ENCODE peak calls at places on chromosomes 7 and 10, in eight cellular contexts. H is cardiac muscle cell, B is right lobe of liver, L is H1, E is breast epithelium, S is transverse colon, T is left ventricle myocardium inferior, M is kidney epithelial cell. I is an unnamed sample.

GRCh38 chr7:157830331-157830730 is 493.5 kb downstream of the DNAJB6 start:
- DNase-seq in H (no peak), B (no peak), L (no peak), E (no peak), S (no peak), T (no peak), M (no peak), I (no peak)

GRCh38 chr7:148318092-148318756 is 272.3 kb upstream of the C7orf33 start:
- DNase-seq in H (no peak), B (no peak), L (no peak), E (no peak), S (no peak), T (no peak), M (no peak), I (no peak)

GRCh38 chr10:44752451-44753441 is 158.4 kb upstream of the TMEM72 start:
- DNase-seq in H (no peak), B (no peak), L (no peak), E (no peak), S (no peak), T (no peak), M (peak; percentile 92), I (peak; percentile 97)

GRCh38 chr10:46541017-46541661 is 15.3 kb downstream of the GPRIN2 start:
- DNase-seq in H (peak; percentile 85), B (peak; percentile 66), L (peak; percentile 97), E (peak; percentile 55), S (peak; percentile 60), T (peak; percentile 37), M (no peak), I (no peak)

GRCh38 chr10:123154943-123155505 is 822 bp downstream of the BUB3 start:
- DNase-seq in H (peak; percentile 78), B (no peak), L (no peak), E (no peak), S (peak; percentile 52), T (no peak), M (no peak), I (peak; percentile 58)

GRCh38 chr7:72751978-72752377 is 76.0 kb downstream of the TYW1B start:
- DNase-seq in H (peak; percentile 38), B (no peak), L (peak; percentile 54), E (no peak), S (no peak), T (no peak), M (no peak), I (no peak)

GRCh38 chr10:22047812-22048211 is 44.3 kb upstream of the DNAJC1 start:
- DNase-seq in H (no peak), B (no peak), L (no peak), E (no peak), S (no peak), T (no peak), M (no peak), I (no peak)

GRCh38 chr7:100983451-100984187 is 14.3 kb downstream of the MUC12 start:
- DNase-seq in H (no peak), B (no peak), L (no peak), E (no peak), S (peak; percentile 68), T (no peak), M (peak; percentile 75), I (no peak)

GRCh38 chr7:25954395-25954794 is 197.6 kb upstream of the NFE2L3 start:
- DNase-seq in H (no peak), B (no peak), L (no peak), E (no peak), S (no peak), T (no peak), M (no peak), I (no peak)

GRCh38 chr10:80132299-80133139 is at the start of gene PLAC9:
- DNase-seq in H (peak; percentile 53), B (no peak), L (peak; percentile 70), E (no peak), S (no peak), T (peak; percentile 69), M (no peak), I (no peak)

GRCh38 chr10:29659770-29660097 is 25.0 kb upstream of the SVIL start:
- DNase-seq in H (no peak), B (no peak), L (no peak), E (no peak), S (no peak), T (no peak), M (no peak), I (no peak)
- TF ChIP-seq CTCF in H (no peak), B (no peak), L (no peak), E (no peak), S (no peak), T (no peak), M (no peak), I (no peak)

DNA sequence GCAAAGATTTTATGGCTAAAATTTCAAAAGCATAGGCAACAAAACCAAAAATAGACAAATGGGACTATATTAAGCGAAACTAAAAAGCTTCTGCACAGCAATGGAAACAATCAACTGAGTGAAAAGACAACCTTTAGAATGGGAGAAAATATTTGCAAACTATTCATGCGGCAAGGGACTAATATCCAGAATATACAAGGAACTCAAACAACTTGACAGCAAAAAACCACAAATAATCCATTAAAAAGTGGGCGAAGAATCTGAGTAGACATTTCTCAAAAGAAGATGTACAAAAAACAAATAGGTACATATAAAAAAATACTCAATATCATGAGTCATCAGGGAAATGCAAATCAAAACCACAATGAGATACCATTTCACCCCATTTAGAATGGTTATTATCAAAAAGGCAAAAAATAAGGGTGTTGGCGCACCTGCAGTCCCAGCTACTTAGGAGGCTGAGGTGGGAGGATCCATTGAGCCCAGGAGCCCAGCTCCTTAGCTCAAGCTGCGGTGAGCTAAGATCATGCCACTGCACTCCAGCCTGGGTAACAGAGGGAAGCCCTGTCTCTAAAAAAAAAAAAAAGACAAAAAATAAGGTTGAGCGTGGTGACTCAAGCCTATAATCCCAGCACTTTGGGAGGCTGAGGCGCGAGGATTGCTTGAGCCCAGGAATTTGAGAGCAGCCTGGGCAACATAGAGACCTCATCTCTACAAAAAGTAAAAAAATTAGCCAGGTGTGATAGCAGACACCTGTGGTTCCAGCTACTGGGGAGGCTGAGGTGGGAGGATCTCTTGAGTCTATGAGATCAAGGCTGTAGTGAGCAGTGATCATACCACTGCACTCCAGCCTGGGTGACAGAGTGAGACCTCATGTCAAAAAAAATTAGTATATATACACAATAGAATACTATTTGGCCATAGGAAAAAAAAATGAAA is 4.2 kb upstream of the CCM2 start:
- DNase-seq in H (no peak), B (no peak), L (no peak), E (no peak), S (no peak), T (no peak), M (no peak), I (no peak)
- H3K4me3 ChIP-seq in H (no peak overlapping the region), B (no peak overlapping the region), L (no peak overlapping the region), E (no peak overlapping the region), S (no peak overlapping the region), T (no peak overlapping the region), M (no peak overlapping the region), I (no peak overlapping the region)

GRCh38 chr7:126302639-126303038 is 950.1 kb downstream of the GRM8 start:
- DNase-seq in H (no peak), B (no peak), L (no peak), E (no peak), S (no peak), T (no peak), M (no peak), I (no peak)
- TF ChIP-seq CTCF in H (no peak), B (peak; percentile 18), L (peak; percentile 15), E (no peak), S (no peak), T (no peak), M (no peak), I (no peak)

GRCh38 chr7:10789170-10789569 is 184.5 kb upstream of the PHF14 start:
- DNase-seq in H (no peak), B (no peak), L (no peak), E (no peak), S (no peak), T (no peak), M (no peak), I (no peak)

GRCh38 chr7:10793995-10794780 is 179.5 kb upstream of the PHF14 start:
- DNase-seq in H (no peak), B (no peak), L (no peak), E (no peak), S (no peak), T (no peak), M (no peak), I (peak; percentile 20)

GRCh38 chr7:10790910-10791309 is 182.8 kb upstream of the PHF14 start:
- DNase-seq in H (no peak), B (no peak), L (no peak), E (no peak), S (no peak), T (no peak), M (no peak), I (no peak)
- H3K4me3 ChIP-seq in H (no peak overlapping the region), B (no peak overlapping the region), L (no peak overlapping the region), E (no peak overlapping the region), S (no peak overlapping the region), T (no peak overlapping the region), M (no peak overlapping the region), I (no peak overlapping the region)

GRCh38 chr10:114388275-114388674 is 16.0 kb downstream of the AFAP1L2 start:
- DNase-seq in H (no peak), B (no peak), L (no peak), E (no peak), S (no peak), T (no peak), M (no peak), I (no peak)

GRCh38 chr10:114384601-114385000 is 19.7 kb downstream of the AFAP1L2 start:
- DNase-seq in H (no peak), B (no peak), L (no peak), E (no peak), S (no peak), T (no peak), M (no peak), I (no peak)

GRCh38 chr10:114384181-114384580 is 20.1 kb downstream of the AFAP1L2 start:
- DNase-seq in H (no peak), B (no peak), L (no peak), E (no peak), S (no peak), T (no peak), M (no peak), I (no peak)

GRCh38 chr10:114387784-114388183 is 16.5 kb downstream of the AFAP1L2 start:
- DNase-seq in H (no peak), B (no peak), L (no peak), E (no peak), S (no peak), T (no peak), M (no peak), I (no peak)

GRCh38 chr10:114386446-114386845 is 17.9 kb downstream of the AFAP1L2 start:
- DNase-seq in H (no peak), B (no peak), L (no peak), E (no peak), S (no peak), T (no peak), M (no peak), I (no peak)
- TF ChIP-seq CTCF in H (no peak), B (no peak), L (peak; percentile 44), E (no peak), S (no peak), T (no peak), M (no peak), I (no peak)